ENCODE peak calls at places on chromosomes 2 and 18, in five cellular contexts. N is suprapubic skin, P is foreskin fibroblast, J is H9, E is GM13976. L is an unnamed sample.

GRCh38 chr18:75253784-75254183 is 43.2 kb downstream of the TSHZ1 start:
- DNase-seq in P (peak), N (no peak), E (no peak), J (no peak), L (no peak)

GRCh38 chr2:195473802-195474201 is 183.2 kb upstream of the SLC39A10 start:
- DNase-seq in P (no peak), J (no peak), N (no peak), E (no peak), L (no peak)

GRCh38 chr2:240407090-240407489 is 28.4 kb upstream of the GPC1 start:
- DNase-seq in P (no peak), J (no peak), E (no peak), N (peak), L (no peak)

GRCh38 chr2:112709703-112710102 is 11.1 kb upstream of the NT5DC4 start:
- DNase-seq in J (no peak), P (no peak), E (no peak), N (no peak), L (no peak)

GRCh38 chr18:50424877-50425690 is 50.2 kb downstream of the SKA1 start:
- DNase-seq in E (no peak), P (peak), J (no peak), N (no peak), L (no peak)

GRCh38 chr2:151718796-151719195 is 15.5 kb downstream of the NEB start:
- DNase-seq in P (no peak), N (no peak), J (no peak), E (no peak), L (no peak)

GRCh38 chr18:60549338-60549960 is 176.9 kb upstream of the MC4R start:
- DNase-seq in N (no peak), J (no peak), E (peak), P (peak), L (no peak)

GRCh38 chr2:128442053-128442751 is 123.5 kb upstream of the HS6ST1 start:
- DNase-seq in P (peak), J (peak), E (no peak), N (peak), L (no peak)

GRCh38 chr2:44753552-44754285 is 187.8 kb upstream of the SIX3 start:
- DNase-seq in N (no peak), P (no peak), J (no peak), E (no peak), L (no peak)

GRCh38 chr18:57984490-57985109 is 59.4 kb upstream of the NEDD4L start:
- DNase-seq in J (no peak), P (no peak), N (no peak), E (no peak), L (no peak)

GRCh38 chr2:233792720-233793119 is 14.6 kb downstream of the MROH2A start:
- DNase-seq in N (no peak), P (no peak), J (no peak), E (no peak), L (no peak)

GRCh38 chr2:42089340-42089925 is 41.6 kb downstream of the PKDCC start:
- DNase-seq in J (peak), N (peak), E (peak), P (peak), L (no peak)

GRCh38 chr2:152537252-152537651 is 180.0 kb downstream of the PRPF40A start:
- DNase-seq in P (no peak), J (no peak), N (no peak), E (no peak), L (no peak)

GRCh38 chr2:51919395-51919794 is 887.5 kb upstream of the NRXN1 start:
- DNase-seq in E (no peak), J (no peak), N (no peak), P (peak), L (no peak)

GRCh38 chr2:64212346-64212745 is 68.1 kb upstream of the PELI1 start:
- DNase-seq in E (no peak), P (peak), N (no peak), J (no peak), L (no peak)

GRCh38 chr2:233074106-233074505 is 14.0 kb downstream of the INPP5D start:
- DNase-seq in J (no peak), E (no peak), N (peak), P (no peak), L (no peak)

GRCh38 chr2:94986392-94986963 is 39.0 kb upstream of the MAL start:
- DNase-seq in P (peak), E (peak), N (no peak), J (peak), L (no peak)

GRCh38 chr2:85011747-85012146 is 40.8 kb downstream of the KCMF1 start:
- DNase-seq in N (no peak), E (no peak), J (peak), P (no peak), L (no peak)

GRCh38 chr2:101736861-101737291 is 39.4 kb downstream of the MAP4K4 start:
- DNase-seq in N (no peak), E (no peak), P (peak), J (no peak), L (no peak)

GRCh38 chr2:208311954-208312353 is 45.9 kb downstream of the PIKFYVE start:
- DNase-seq in N (no peak), J (no peak), E (peak), P (peak), L (no peak)

GRCh38 chr2:69382547-69382946 is 4.5 kb downstream of the GFPT1 start:
- DNase-seq in J (no peak), E (no peak), P (peak), N (no peak), L (no peak)

GRCh38 chr2:68000170-68000825 is 62.5 kb downstream of the C1D start:
- DNase-seq in E (no peak), P (no peak), J (no peak), N (no peak), L (no peak)

GRCh38 chr2:221836091-221836490 is 264.0 kb upstream of the EPHA4 start:
- DNase-seq in J (no peak), E (no peak), P (peak), N (no peak), L (no peak)

GRCh38 chr2:112493858-112494648 is 12.1 kb downstream of the TTL start:
- DNase-seq in P (peak), E (no peak), J (no peak), N (no peak), L (no peak)

GRCh38 chr2:238152811-238153688 is 5.7 kb upstream of the ERFE start:
- DNase-seq in N (no peak), P (no peak), J (no peak), E (no peak), L (no peak)

GRCh38 chr2:62407838-62408589 is 98.0 kb downstream of the TMEM17 start:
- DNase-seq in N (no peak), P (no peak), J (no peak), E (no peak), L (peak)

GRCh38 chr2:227783404-227784138 is 30.1 kb upstream of the CCL20 start:
- DNase-seq in E (peak), P (no peak), J (no peak), N (no peak), L (no peak)

GRCh38 chr2:164599954-164600589 is 21.2 kb downstream of the GRB14 start:
- DNase-seq in N (no peak), P (peak), E (peak), J (peak), L (no peak)

GRCh38 chr2:161243312-161243711 is 64.9 kb upstream of the PSMD14 start:
- DNase-seq in E (peak), N (no peak), J (no peak), P (no peak), L (no peak)

GRCh38 chr18:13558132-13558531 is 168.2 kb downstream of the FAM210A start:
- DNase-seq in J (peak), P (peak), E (peak), N (no peak), L (no peak)

GRCh38 chr2:144990661-144991060 is 470.7 kb upstream of the ZEB2 start:
- DNase-seq in J (no peak), E (no peak), N (no peak), P (no peak), L (no peak)

GRCh38 chr2:2940702-2941655 is 436.6 kb downstream of the EIPR1 start:
- DNase-seq in J (no peak), E (no peak), P (no peak), N (no peak), L (no peak)

GRCh38 chr2:235636471-235637005 is 142.7 kb downstream of the AGAP1 start:
- DNase-seq in P (no peak), E (no peak), J (no peak), N (no peak), L (no peak)

GRCh38 chr2:235639387-235639786 is 145.5 kb downstream of the AGAP1 start:
- DNase-seq in E (no peak), J (no peak), N (peak), P (peak), L (no peak)

GRCh38 chr2:235639885-235640284 is 146.0 kb downstream of the AGAP1 start:
- DNase-seq in E (no peak), P (peak), N (no peak), J (no peak), L (no peak)

GRCh38 chr2:235637906-235638305 is 144.1 kb downstream of the AGAP1 start:
- DNase-seq in P (no peak), E (no peak), N (no peak), J (no peak), L (no peak)

DNA sequence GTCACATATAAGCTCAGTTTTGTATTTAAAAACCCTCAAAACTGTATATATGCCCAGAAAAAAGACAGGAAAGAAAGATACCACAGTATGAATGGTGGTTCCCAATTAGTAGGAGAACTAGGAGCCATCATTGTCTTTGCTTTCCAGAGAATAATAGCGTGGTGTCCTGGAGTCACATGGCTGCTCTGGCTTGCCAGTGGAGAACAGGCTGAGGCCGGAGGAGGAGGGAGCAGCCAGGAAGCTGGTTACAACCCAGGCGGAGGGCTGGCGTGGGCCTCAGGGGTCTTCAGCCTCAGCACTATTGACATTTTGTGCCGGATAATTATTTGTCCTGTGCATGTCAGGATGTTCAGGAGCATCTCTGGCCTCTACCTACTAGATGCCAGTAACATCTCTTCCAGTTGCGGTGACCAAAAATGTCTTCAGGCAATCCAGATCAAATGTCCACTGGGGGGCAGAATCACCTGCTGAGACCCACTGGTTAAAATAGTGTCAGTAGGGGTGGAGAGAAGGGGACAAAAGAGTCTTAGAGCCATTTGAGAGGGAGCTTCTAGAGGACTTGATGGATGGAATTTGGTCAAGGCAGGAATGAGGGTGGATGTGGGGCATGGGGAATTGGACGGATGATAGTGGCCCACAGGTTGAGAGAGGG is 144.8 kb downstream of the AGAP1 start:
- DNase-seq in J (no peak), N (no peak), E (no peak), P (no peak), L (no peak)
- TF ChIP-seq CTCF in J (peak), N (no peak), E (no peak), P (no peak), L (peak)

GRCh38 chr18:641224-641623 is 16.2 kb upstream of the TYMS start:
- DNase-seq in N (no peak), J (no peak), P (no peak), E (no peak), L (no peak)

GRCh38 chr18:650428-650858 is 7.0 kb upstream of the TYMS start:
- DNase-seq in E (no peak), P (no peak), J (no peak), N (no peak), L (no peak)

GRCh38 chr18:647304-647703 is 10.1 kb upstream of the TYMS start:
- DNase-seq in J (no peak), E (no peak), N (no peak), P (no peak), L (no peak)

GRCh38 chr18:649341-649740 is 8.1 kb upstream of the TYMS start:
- DNase-seq in J (no peak), N (no peak), E (no peak), P (peak), L (no peak)

GRCh38 chr18:644395-645004 is 13.0 kb upstream of the TYMS start:
- DNase-seq in J (no peak), P (no peak), N (no peak), E (no peak), L (no peak)
- TF ChIP-seq CTCF in J (no peak), P (no peak), N (no peak), E (no peak), L (no peak)

GRCh38 chr2:170986566-170987258 is 57.7 kb downstream of the GORASP2 start:
- DNase-seq in E (no peak), J (no peak), N (no peak), P (no peak), L (no peak)

GRCh38 chr2:170996316-170996715 is 67.3 kb downstream of the GORASP2 start:
- DNase-seq in N (no peak), J (no peak), E (no peak), P (no peak), L (no peak)

DNA sequence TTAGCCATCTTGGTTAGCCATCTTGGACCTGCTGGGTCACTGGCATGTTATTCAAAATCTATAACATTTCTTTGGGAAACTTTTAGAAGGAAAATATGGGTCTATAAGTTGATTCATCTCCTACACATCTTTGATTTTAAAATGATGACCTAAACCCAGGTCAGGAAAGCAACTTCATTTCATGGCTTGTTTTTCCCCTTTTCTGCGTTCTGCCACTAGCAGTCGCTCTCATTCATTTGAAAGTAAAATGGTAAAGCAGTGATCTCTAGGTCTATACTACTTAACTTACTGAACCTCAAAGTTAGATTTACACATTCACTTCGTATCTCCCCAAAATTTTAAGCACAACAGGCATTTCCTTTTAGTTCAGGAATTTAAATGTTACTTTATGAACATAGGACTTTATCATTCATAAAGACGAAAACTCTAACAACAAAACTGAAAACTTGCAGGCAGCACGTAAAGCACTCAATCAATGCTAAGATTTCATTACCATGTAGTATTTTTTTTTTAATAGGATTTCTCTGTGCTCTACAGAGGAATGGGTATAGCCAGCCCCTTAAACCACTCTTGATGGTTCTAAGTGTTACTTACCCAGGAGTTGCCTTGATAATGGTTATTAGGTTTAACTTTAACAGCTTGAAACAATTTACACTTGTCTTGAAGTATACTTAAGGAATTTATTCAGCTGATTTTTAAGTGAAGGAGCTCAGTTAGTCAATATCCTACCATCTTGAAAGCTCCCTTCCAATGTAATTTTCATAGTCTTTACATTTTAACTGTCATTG is 62.5 kb downstream of the GORASP2 start:
- DNase-seq in E (no peak), P (no peak), N (no peak), J (no peak), L (no peak)
- TF ChIP-seq CTCF in E (no peak), P (no peak), N (no peak), J (peak), L (peak)

GRCh38 chr18:8705280-8705940 is at the start of gene MTCL1:
- DNase-seq in N (no peak), P (peak), J (peak), E (peak), L (no peak)
- TF ChIP-seq CTCF in N (no peak), P (no peak), J (no peak), E (no peak), L (no peak)

GRCh38 chr2:169732583-169733358 is 861 bp upstream of the KLHL23 start:
- DNase-seq in P (no peak), J (no peak), E (no peak), N (no peak), L (no peak)
- TF ChIP-seq CTCF in P (no peak), J (no peak), E (no peak), N (no peak), L (no peak)

GRCh38 chr2:79001285-79001684 is 24.2 kb upstream of the REG3G start:
- DNase-seq in N (no peak), E (no peak), P (no peak), J (no peak), L (no peak)
- TF ChIP-seq CTCF in N (no peak), E (no peak), P (no peak), J (no peak), L (no peak)

L was measured in chondrocyte.